ENCODE peak calls at places on chromosomes 13 and 19, in nine cellular contexts. One of them, this sample, is unnamed.

GRCh38 chr19:11196406-11197287 is 698 bp downstream of the KANK2 start:
- DNase-seq in cerebellar nuclear complex: no peak
- DNase-seq in omental fat pad: no peak
- DNase-seq in activated T-helper 1 cell treated with anti-CD3 and anti-CD28 coated beads, Interleukin-2, amount 50 U/mL, for 16 hours: no peak
- DNase-seq in coronary artery: no peak
- DNase-seq in uterus: peak
- DNase-seq in H9: no peak
- DNase-seq in HT1080: no peak
- DNase-seq in T-helper 2 cell: no peak
- DNase-seq in this sample: peak

GRCh38 chr19:50492303-50493052 is 15.8 kb upstream of the GARIN5A start:
- DNase-seq in cerebellar nuclear complex: no peak
- DNase-seq in omental fat pad: no peak
- DNase-seq in activated T-helper 1 cell treated with anti-CD3 and anti-CD28 coated beads, Interleukin-2, amount 50 U/mL, for 16 hours: no peak
- DNase-seq in coronary artery: no peak
- DNase-seq in uterus: peak
- DNase-seq in H9: peak
- DNase-seq in HT1080: no peak
- DNase-seq in T-helper 2 cell: no peak
- DNase-seq in this sample: no peak

GRCh38 chr19:49200238-49200862 is 42.8 kb downstream of the TRPM4 start:
- DNase-seq in cerebellar nuclear complex: no peak
- DNase-seq in omental fat pad: no peak
- DNase-seq in activated T-helper 1 cell treated with anti-CD3 and anti-CD28 coated beads, Interleukin-2, amount 50 U/mL, for 16 hours: no peak
- DNase-seq in coronary artery: no peak
- DNase-seq in uterus: no peak
- DNase-seq in H9: peak
- DNase-seq in HT1080: no peak
- DNase-seq in T-helper 2 cell: no peak
- DNase-seq in this sample: no peak

GRCh38 chr19:45958763-45959516 is 14.7 kb downstream of the NOVA2 start:
- DNase-seq in cerebellar nuclear complex: no peak
- DNase-seq in omental fat pad: no peak
- DNase-seq in activated T-helper 1 cell treated with anti-CD3 and anti-CD28 coated beads, Interleukin-2, amount 50 U/mL, for 16 hours: no peak
- DNase-seq in coronary artery: no peak
- DNase-seq in uterus: no peak
- DNase-seq in H9: no peak
- DNase-seq in HT1080: peak
- DNase-seq in T-helper 2 cell: no peak
- DNase-seq in this sample: no peak

GRCh38 chr13:42652642-42653415 is 78.9 kb downstream of the TNFSF11 start:
- DNase-seq in cerebellar nuclear complex: no peak
- DNase-seq in omental fat pad: no peak
- DNase-seq in activated T-helper 1 cell treated with anti-CD3 and anti-CD28 coated beads, Interleukin-2, amount 50 U/mL, for 16 hours: no peak
- DNase-seq in coronary artery: no peak
- DNase-seq in uterus: no peak
- DNase-seq in H9: no peak
- DNase-seq in HT1080: no peak
- DNase-seq in T-helper 2 cell: no peak
- DNase-seq in this sample: no peak

GRCh38 chr19:10118960-10119359 is 739 bp downstream of the EIF3G start:
- DNase-seq in cerebellar nuclear complex: no peak
- DNase-seq in omental fat pad: no peak
- DNase-seq in activated T-helper 1 cell treated with anti-CD3 and anti-CD28 coated beads, Interleukin-2, amount 50 U/mL, for 16 hours: no peak
- DNase-seq in coronary artery: no peak
- DNase-seq in uterus: no peak
- DNase-seq in H9: no peak
- DNase-seq in HT1080: no peak
- DNase-seq in T-helper 2 cell: no peak
- DNase-seq in this sample: no peak

GRCh38 chr13:105904034-105904742 is 631.3 kb downstream of the EFNB2 start:
- DNase-seq in cerebellar nuclear complex: no peak
- DNase-seq in omental fat pad: no peak
- DNase-seq in activated T-helper 1 cell treated with anti-CD3 and anti-CD28 coated beads, Interleukin-2, amount 50 U/mL, for 16 hours: no peak
- DNase-seq in coronary artery: no peak
- DNase-seq in uterus: no peak
- DNase-seq in H9: no peak
- DNase-seq in HT1080: no peak
- DNase-seq in T-helper 2 cell: no peak
- DNase-seq in this sample: no peak

GRCh38 chr13:23987331-23987730 is 90.0 kb upstream of the C1QTNF9B start:
- DNase-seq in cerebellar nuclear complex: no peak
- DNase-seq in omental fat pad: no peak
- DNase-seq in activated T-helper 1 cell treated with anti-CD3 and anti-CD28 coated beads, Interleukin-2, amount 50 U/mL, for 16 hours: no peak
- DNase-seq in coronary artery: no peak
- DNase-seq in uterus: no peak
- DNase-seq in H9: no peak
- DNase-seq in HT1080: no peak
- DNase-seq in T-helper 2 cell: no peak
- DNase-seq in this sample: no peak

GRCh38 chr19:30236006-30236405 is 136.2 kb upstream of the ZNF536 start:
- DNase-seq in cerebellar nuclear complex: no peak
- DNase-seq in omental fat pad: no peak
- DNase-seq in activated T-helper 1 cell treated with anti-CD3 and anti-CD28 coated beads, Interleukin-2, amount 50 U/mL, for 16 hours: no peak
- DNase-seq in coronary artery: no peak
- DNase-seq in uterus: no peak
- DNase-seq in H9: no peak
- DNase-seq in HT1080: no peak
- DNase-seq in T-helper 2 cell: no peak
- DNase-seq in this sample: peak

GRCh38 chr13:46386426-46386995 is 541 bp downstream of the RUBCNL start:
- DNase-seq in cerebellar nuclear complex: no peak
- DNase-seq in omental fat pad: no peak
- DNase-seq in activated T-helper 1 cell treated with anti-CD3 and anti-CD28 coated beads, Interleukin-2, amount 50 U/mL, for 16 hours: no peak
- DNase-seq in coronary artery: no peak
- DNase-seq in uterus: no peak
- DNase-seq in H9: no peak
- DNase-seq in HT1080: no peak
- DNase-seq in T-helper 2 cell: no peak
- DNase-seq in this sample: no peak

GRCh38 chr19:39415111-39416046 is 2.9 kb downstream of the PLEKHG2 start:
- DNase-seq in cerebellar nuclear complex: no peak
- DNase-seq in omental fat pad: no peak
- DNase-seq in activated T-helper 1 cell treated with anti-CD3 and anti-CD28 coated beads, Interleukin-2, amount 50 U/mL, for 16 hours: no peak
- DNase-seq in coronary artery: no peak
- DNase-seq in uterus: peak
- DNase-seq in H9: peak
- DNase-seq in HT1080: no peak
- DNase-seq in T-helper 2 cell: no peak
- DNase-seq in this sample: no peak

GRCh38 chr19:7242601-7243258 is 51.5 kb downstream of the INSR start:
- DNase-seq in cerebellar nuclear complex: no peak
- DNase-seq in omental fat pad: no peak
- DNase-seq in activated T-helper 1 cell treated with anti-CD3 and anti-CD28 coated beads, Interleukin-2, amount 50 U/mL, for 16 hours: no peak
- DNase-seq in coronary artery: no peak
- DNase-seq in uterus: no peak
- DNase-seq in H9: no peak
- DNase-seq in HT1080: peak
- DNase-seq in T-helper 2 cell: no peak
- DNase-seq in this sample: no peak

GRCh38 chr13:40376867-40377266 is 289.6 kb downstream of the FOXO1 start:
- DNase-seq in cerebellar nuclear complex: no peak
- DNase-seq in omental fat pad: no peak
- DNase-seq in activated T-helper 1 cell treated with anti-CD3 and anti-CD28 coated beads, Interleukin-2, amount 50 U/mL, for 16 hours: no peak
- DNase-seq in coronary artery: no peak
- DNase-seq in uterus: no peak
- DNase-seq in H9: no peak
- DNase-seq in HT1080: no peak
- DNase-seq in T-helper 2 cell: no peak
- DNase-seq in this sample: no peak